ENCODE peak calls at places on chromosomes 1 and 21, in five cellular contexts. One of them, this sample, is unnamed.

GRCh38 chr1:76640092-76640491 is 227.2 kb upstream of the ST6GALNAC5 start:
- DNase-seq in activated CD8-positive, alpha-beta memory T cell treated with anti-CD3 and anti-CD28 coated beads, Interleukin-2, amount 50 U/mL, for 4 hours: no peak
- DNase-seq in endodermal cell: no peak
- DNase-seq in dorsolateral prefrontal cortex: no peak
- DNase-seq in CD8-positive, alpha-beta memory T cell: no peak
- DNase-seq in this sample: peak; percentile 31

GRCh38 chr1:205294175-205294913 is 27.2 kb downstream of the NUAK2 start:
- DNase-seq in activated CD8-positive, alpha-beta memory T cell treated with anti-CD3 and anti-CD28 coated beads, Interleukin-2, amount 50 U/mL, for 4 hours: no peak
- DNase-seq in endodermal cell: peak; percentile 85
- DNase-seq in dorsolateral prefrontal cortex: no peak
- DNase-seq in CD8-positive, alpha-beta memory T cell: no peak
- DNase-seq in this sample: peak; percentile 80

GRCh38 chr1:39896909-39897685 is 4.6 kb downstream of the MYCL start:
- DNase-seq in activated CD8-positive, alpha-beta memory T cell treated with anti-CD3 and anti-CD28 coated beads, Interleukin-2, amount 50 U/mL, for 4 hours: no peak
- DNase-seq in endodermal cell: peak; percentile 70
- DNase-seq in dorsolateral prefrontal cortex: no peak
- DNase-seq in CD8-positive, alpha-beta memory T cell: no peak
- DNase-seq in this sample: peak; percentile 74

GRCh38 chr1:176944606-176945005 is 219.9 kb downstream of the ASTN1 start:
- DNase-seq in activated CD8-positive, alpha-beta memory T cell treated with anti-CD3 and anti-CD28 coated beads, Interleukin-2, amount 50 U/mL, for 4 hours: no peak
- DNase-seq in endodermal cell: no peak
- DNase-seq in dorsolateral prefrontal cortex: no peak
- DNase-seq in CD8-positive, alpha-beta memory T cell: no peak
- DNase-seq in this sample: no peak

GRCh38 chr1:25435315-25436103 is 4.8 kb downstream of the MACO1 start:
- DNase-seq in activated CD8-positive, alpha-beta memory T cell treated with anti-CD3 and anti-CD28 coated beads, Interleukin-2, amount 50 U/mL, for 4 hours: no peak
- DNase-seq in endodermal cell: no peak
- DNase-seq in dorsolateral prefrontal cortex: no peak
- DNase-seq in CD8-positive, alpha-beta memory T cell: no peak
- DNase-seq in this sample: no peak

GRCh38 chr21:27802816-27803475 is 836.1 kb upstream of the ADAMTS5 start:
- DNase-seq in activated CD8-positive, alpha-beta memory T cell treated with anti-CD3 and anti-CD28 coated beads, Interleukin-2, amount 50 U/mL, for 4 hours: no peak
- DNase-seq in endodermal cell: peak; percentile 86
- DNase-seq in dorsolateral prefrontal cortex: no peak
- DNase-seq in CD8-positive, alpha-beta memory T cell: no peak
- DNase-seq in this sample: peak; percentile 38

GRCh38 chr1:82485591-82486369 is 685.0 kb downstream of the ADGRL2 start:
- DNase-seq in activated CD8-positive, alpha-beta memory T cell treated with anti-CD3 and anti-CD28 coated beads, Interleukin-2, amount 50 U/mL, for 4 hours: no peak
- DNase-seq in endodermal cell: peak; percentile 78
- DNase-seq in dorsolateral prefrontal cortex: no peak
- DNase-seq in CD8-positive, alpha-beta memory T cell: no peak
- DNase-seq in this sample: peak; percentile 80

GRCh38 chr1:6801998-6802397 is 16.7 kb downstream of the CAMTA1 start:
- DNase-seq in activated CD8-positive, alpha-beta memory T cell treated with anti-CD3 and anti-CD28 coated beads, Interleukin-2, amount 50 U/mL, for 4 hours: no peak
- DNase-seq in endodermal cell: no peak
- DNase-seq in dorsolateral prefrontal cortex: no peak
- DNase-seq in CD8-positive, alpha-beta memory T cell: no peak
- DNase-seq in this sample: peak; percentile 23

GRCh38 chr1:89581859-89582258 is 51.1 kb upstream of the LRRC8C start:
- DNase-seq in activated CD8-positive, alpha-beta memory T cell treated with anti-CD3 and anti-CD28 coated beads, Interleukin-2, amount 50 U/mL, for 4 hours: no peak
- DNase-seq in endodermal cell: no peak
- DNase-seq in dorsolateral prefrontal cortex: no peak
- DNase-seq in CD8-positive, alpha-beta memory T cell: no peak
- DNase-seq in this sample: no peak

GRCh38 chr1:38029725-38030511 is 16.7 kb downstream of the POU3F1 start:
- DNase-seq in activated CD8-positive, alpha-beta memory T cell treated with anti-CD3 and anti-CD28 coated beads, Interleukin-2, amount 50 U/mL, for 4 hours: peak; percentile 52
- DNase-seq in endodermal cell: peak; percentile 81
- DNase-seq in dorsolateral prefrontal cortex: no peak
- DNase-seq in CD8-positive, alpha-beta memory T cell: no peak
- DNase-seq in this sample: peak; percentile 77

GRCh38 chr1:32684167-32684811 is 18.3 kb downstream of the SYNC start:
- DNase-seq in activated CD8-positive, alpha-beta memory T cell treated with anti-CD3 and anti-CD28 coated beads, Interleukin-2, amount 50 U/mL, for 4 hours: no peak
- DNase-seq in endodermal cell: no peak
- DNase-seq in dorsolateral prefrontal cortex: no peak
- DNase-seq in CD8-positive, alpha-beta memory T cell: no peak
- DNase-seq in this sample: peak; percentile 60

GRCh38 chr1:11970441-11971185 is 9.6 kb upstream of the MFN2 start:
- DNase-seq in activated CD8-positive, alpha-beta memory T cell treated with anti-CD3 and anti-CD28 coated beads, Interleukin-2, amount 50 U/mL, for 4 hours: no peak
- DNase-seq in endodermal cell: no peak
- DNase-seq in dorsolateral prefrontal cortex: no peak
- DNase-seq in CD8-positive, alpha-beta memory T cell: no peak
- DNase-seq in this sample: no peak

GRCh38 chr21:37675202-37675801 is 241.0 kb downstream of the KCNJ6 start:
- DNase-seq in activated CD8-positive, alpha-beta memory T cell treated with anti-CD3 and anti-CD28 coated beads, Interleukin-2, amount 50 U/mL, for 4 hours: peak; percentile 57
- DNase-seq in endodermal cell: peak; percentile 93
- DNase-seq in dorsolateral prefrontal cortex: peak; percentile 66
- DNase-seq in CD8-positive, alpha-beta memory T cell: peak; percentile 11
- DNase-seq in this sample: peak; percentile 43

GRCh38 chr1:24929091-24929875 is 793 bp downstream of the RUNX3 start:
- DNase-seq in activated CD8-positive, alpha-beta memory T cell treated with anti-CD3 and anti-CD28 coated beads, Interleukin-2, amount 50 U/mL, for 4 hours: peak; percentile 60
- DNase-seq in endodermal cell: peak; percentile 81
- DNase-seq in dorsolateral prefrontal cortex: no peak
- DNase-seq in CD8-positive, alpha-beta memory T cell: peak; percentile 84
- DNase-seq in this sample: no peak

This sample was measured in astrocyte of the spinal cord.